ENCODE peak calls at places on chromosome 7, in six cellular contexts. Z is BJ; O is EL; I is CD4-positive, alpha-beta T cell; U is ovary; S is HEK293T. H is an unnamed sample.

GRCh38 chr7:96316949-96317348 is 4.9 kb downstream of the SLC25A13 start:
- DNase-seq in O (no peak), U (no peak), S (no peak), I (no peak), Z (no peak), H (no peak)

GRCh38 chr7:130921391-130922180 is 187.6 kb upstream of the KLF14 start:
- DNase-seq in U (peak; percentile 71), O (peak; percentile 72), Z (peak; percentile 66), I (no peak), S (no peak), H (peak; percentile 49)

GRCh38 chr7:72751978-72752377 is 76.0 kb downstream of the TYW1B start:
- DNase-seq in O (no peak), I (no peak), U (no peak), S (peak; percentile 8), Z (no peak), H (no peak)

GRCh38 chr7:3095046-3095445 is 51.4 kb upstream of the CARD11 start:
- DNase-seq in U (no peak), O (no peak), Z (no peak), I (peak; percentile 51), S (no peak), H (no peak)

GRCh38 chr7:155916926-155917655 is 104.8 kb upstream of the SHH start:
- DNase-seq in Z (no peak), S (no peak), O (no peak), I (no peak), U (no peak), H (no peak)

GRCh38 chr7:158109364-158110033 is 478.1 kb downstream of the PTPRN2 start:
- DNase-seq in I (no peak), Z (no peak), U (no peak), S (no peak), O (peak; percentile 1), H (no peak)

GRCh38 chr7:136517971-136518370 is 350.5 kb upstream of the CHRM2 start:
- DNase-seq in S (no peak), O (no peak), Z (no peak), I (no peak), U (no peak), H (no peak)

GRCh38 chr7:111301891-111302290 is 211.0 kb downstream of the LRRN3 start:
- DNase-seq in S (no peak), I (no peak), Z (no peak), O (no peak), U (no peak), H (no peak)

GRCh38 chr7:49995681-49996080 is 97.4 kb downstream of the ZPBP start:
- DNase-seq in Z (no peak), O (no peak), S (no peak), I (no peak), U (no peak), H (no peak)

GRCh38 chr7:12067156-12067831 is 143.8 kb upstream of the TMEM106B start:
- DNase-seq in O (peak; percentile 45), I (peak; percentile 49), S (peak; percentile 36), U (no peak), Z (no peak), H (no peak)

GRCh38 chr7:80659120-80660055 is 20.9 kb downstream of the CD36 start:
- DNase-seq in S (peak; percentile 12), U (no peak), O (peak; percentile 48), I (no peak), Z (peak; percentile 19), H (no peak)

GRCh38 chr7:6268909-6269306 is 3.5 kb downstream of the CYTH3 start:
- DNase-seq in I (no peak), U (no peak), S (no peak), Z (no peak), O (no peak), H (no peak)

GRCh38 chr7:94400022-94400421 is 5.3 kb downstream of the COL1A2 start:
- DNase-seq in I (no peak), U (no peak), Z (no peak), O (no peak), S (no peak), H (no peak)

GRCh38 chr7:140084142-140084655 is 21.4 kb upstream of the PARP12 start:
- DNase-seq in O (no peak), S (no peak), Z (no peak), U (no peak), I (no peak), H (no peak)

GRCh38 chr7:100483101-100483727 is 513 bp upstream of the NYAP1 start:
- DNase-seq in I (peak; percentile 78), U (peak; percentile 88), O (peak; percentile 58), Z (no peak), S (peak; percentile 81), H (peak; percentile 74)